ENCODE peak calls at places on chromosomes 2 and 18, in four cellular contexts. G is Kasumi-1; X is GM23338; Y is stimulated activated CD4-positive, alpha-beta T cell treated with anti-CD3 and anti-CD28 coated beads, Interleukin-1b, Interleukin-23, amount 100 ng/mL, for 48 hours. W is an unnamed sample.

GRCh38 chr2:28951910-28952805 is 28.9 kb upstream of the TOGARAM2 start:
- DNase-seq in G (no peak), Y (no peak), X (peak; percentile 31), W (peak; percentile 87)

GRCh38 chr2:12935726-12936125 is 219.0 kb downstream of the TRIB2 start:
- DNase-seq in X (no peak), G (no peak), Y (no peak), W (no peak)

GRCh38 chr2:135226961-135227360 is 174.9 kb downstream of the RAB3GAP1 start:
- DNase-seq in G (no peak), Y (no peak), X (no peak), W (no peak)

GRCh38 chr2:74860521-74860920 is 26.6 kb downstream of the HK2 start:
- DNase-seq in X (no peak), Y (no peak), G (no peak), W (no peak)

GRCh38 chr18:78984941-78985784 is 5.5 kb downstream of the SALL3 start:
- DNase-seq in Y (peak; percentile 26), G (peak; percentile 42), X (peak; percentile 90), W (no peak)

GRCh38 chr2:100857915-100858314 is 38.0 kb downstream of the NPAS2 start:
- DNase-seq in X (no peak), G (no peak), Y (no peak), W (no peak)

GRCh38 chr2:206845877-206846276 is 80.5 kb downstream of the FASTKD2 start:
- DNase-seq in G (no peak), Y (no peak), X (no peak), W (no peak)

GRCh38 chr18:73842795-73843394 is 304.7 kb downstream of the FBXO15 start:
- DNase-seq in X (peak; percentile 78), G (peak; percentile 40), Y (peak; percentile 18), W (peak; percentile 28)

GRCh38 chr2:86704482-86704971 is 15.6 kb upstream of the RMND5A start:
- DNase-seq in G (no peak), X (no peak), Y (no peak), W (no peak)